ENCODE peak calls at places on chromosomes 4 and X, in ten cellular contexts. M is hepatocyte, H is H1, L is body of pancreas, F is cardiac muscle cell, I is left ventricle myocardium inferior, U is suprapubic skin, P is Panc1, A is spleen, J is psoas muscle. E is an unnamed sample. For H3K4me1, the result is how much of the 10 kb centered on the place peaks cover.

GRCh38 chr4:187782425-187782824 is 213.1 kb upstream of the ZFP42 start:
- DNase-seq in M (no peak), H (no peak), L (no peak), F (no peak), I (no peak), U (no peak), P (no peak), A (no peak), J (no peak), E (no peak)

GRCh38 chr4:175412744-175413143 is 399.3 kb downstream of the GPM6A start:
- DNase-seq in M (no peak), H (no peak), L (no peak), F (peak), I (no peak), U (no peak), P (no peak), A (no peak), J (no peak), E (no peak)

GRCh38 chr4:111798840-111799239 is 346.4 kb upstream of the FAM241A start:
- DNase-seq in M (no peak), H (no peak), L (no peak), F (no peak), I (no peak), U (no peak), P (no peak), A (no peak), J (no peak), E (no peak)

GRCh38 chr4:40372651-40373050 is 37.5 kb downstream of the CHRNA9 start:
- DNase-seq in M (no peak), H (no peak), L (no peak), F (no peak), I (no peak), U (no peak), P (no peak), A (no peak), J (no peak), E (no peak)

GRCh38 chrX:49915352-49916222 is 6.8 kb upstream of the CLCN5 start:
- DNase-seq in M (peak), H (no peak), L (peak), F (peak), I (no peak), U (no peak), P (peak), A (no peak), J (no peak), E (no peak)

GRCh38 chr4:89765966-89766365 is 71.0 kb downstream of the SNCA start:
- DNase-seq in M (no peak), H (no peak), L (peak), F (peak), I (no peak), U (no peak), P (no peak), A (no peak), J (no peak), E (peak)

GRCh38 chrX:121958886-121959285 is 911.5 kb downstream of the GLUD2 start:
- DNase-seq in M (no peak), H (no peak), L (no peak), F (peak), I (no peak), U (no peak), P (no peak), A (no peak), J (no peak), E (no peak)

GRCh38 chrX:56763556-56764152 is 34.6 kb downstream of the NBDY start:
- DNase-seq in M (no peak), H (no peak), L (peak), F (no peak), I (no peak), U (peak), P (no peak), A (peak), J (peak), E (peak)

GRCh38 chr4:76499461-76499860 is 64.4 kb downstream of the SHROOM3 start:
- DNase-seq in M (no peak), H (no peak), L (no peak), F (no peak), I (no peak), U (no peak), P (no peak), A (peak), J (no peak), E (no peak)

GRCh38 chrX:151704023-151704663 is 8.9 kb downstream of the PRRG3 start:
- DNase-seq in M (no peak), H (no peak), L (no peak), F (no peak), I (no peak), U (no peak), P (no peak), A (no peak), J (no peak), E (no peak)

GRCh38 chr4:122151982-122152698 is at the start of gene BLTP1:
- DNase-seq in M (peak), H (peak), L (peak), F (peak), I (peak), U (peak), P (peak), A (peak), J (peak), E (peak)

GRCh38 chr4:99811850-99812249 is 4.8 kb upstream of the DAPP1 start:
- DNase-seq in M (peak), H (no peak), L (peak), F (peak), I (no peak), U (no peak), P (peak), A (no peak), J (no peak), E (peak)

GRCh38 chr4:62410371-62411003 is 1210.4 kb downstream of the ADGRL3 start:
- DNase-seq in M (no peak), H (no peak), L (no peak), F (no peak), I (no peak), U (no peak), P (no peak), A (no peak), J (no peak), E (no peak)

GRCh38 chrX:41981481-41982013 is 58.2 kb upstream of the CASK start:
- DNase-seq in M (no peak), H (no peak), L (no peak), F (no peak), I (no peak), U (no peak), P (no peak), A (no peak), J (no peak), E (no peak)

GRCh38 chr4:8173641-8174242 is 15.1 kb upstream of the ABLIM2 start:
- DNase-seq in M (no peak), H (no peak), L (no peak), F (no peak), I (no peak), U (no peak), P (no peak), A (peak), J (no peak), E (no peak)

GRCh38 chr4:75555294-75556164 is at the start of gene ODAPH:
- DNase-seq in M (peak), H (no peak), L (no peak), F (no peak), I (no peak), U (no peak), P (no peak), A (no peak), J (no peak), E (no peak)

GRCh38 chr4:149630079-149630478 is 185.6 kb downstream of the IQCM start:
- DNase-seq in M (no peak), H (no peak), L (no peak), F (no peak), I (no peak), U (no peak), P (no peak), A (no peak), J (no peak), E (no peak)

GRCh38 chr4:145234086-145234694 is 53.8 kb upstream of the OTUD4 start:
- DNase-seq in M (peak), H (peak), L (peak), F (peak), I (no peak), U (no peak), P (peak), A (no peak), J (no peak), E (no peak)

DNA sequence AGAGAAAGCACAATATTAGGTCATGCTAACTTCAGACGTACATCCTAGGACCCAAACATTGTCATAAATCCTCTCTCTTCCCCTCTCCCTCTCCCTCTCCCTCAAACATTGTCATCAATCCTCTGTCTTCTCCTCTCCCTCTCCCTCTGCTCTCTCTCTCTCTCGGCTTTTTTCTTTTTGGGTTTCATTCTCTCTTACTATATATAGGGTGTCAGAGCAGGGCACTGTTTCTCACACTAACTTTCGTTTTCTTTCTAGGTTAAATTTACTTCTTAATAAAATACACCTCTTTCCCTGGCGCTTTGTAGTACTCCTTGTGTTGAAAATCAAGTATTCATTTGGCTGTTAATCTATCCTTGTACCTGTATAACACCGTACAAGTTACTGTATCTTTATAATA is 37.0 kb upstream of the HERC5 start:
- DNase-seq in M (no peak), H (no peak), L (no peak), F (no peak), I (no peak), U (no peak), P (no peak), A (no peak), J (no peak), E (no peak)
- TF ChIP-seq CTCF in M (no peak), H (no peak), L (no peak), F (no peak), I (no peak), U (no peak), P (no peak), A (no peak), J (no peak), E (no peak)

DNA sequence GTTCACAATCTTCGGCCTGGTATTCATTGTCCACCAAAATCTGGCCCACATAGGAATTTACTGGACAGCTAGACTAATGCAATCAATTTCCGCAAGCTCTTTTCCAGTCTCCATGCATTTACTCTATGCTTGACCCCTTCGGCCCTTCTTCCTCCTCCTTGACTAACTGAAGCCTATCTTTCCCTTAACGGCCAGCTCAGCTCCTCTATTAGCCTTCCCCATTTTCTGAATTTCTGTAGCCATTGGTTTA is 1.2 kb upstream of the PHKA2 start:
- DNase-seq in M (no peak), H (no peak), L (no peak), F (no peak), I (no peak), U (no peak), P (no peak), A (no peak), J (no peak), E (no peak)
- H3K4me1 ChIP-seq in M (under half), H (under half), L (under half), F (under half), I (under half), U (under half), P (under half), A (under half), J (under half), E (under half)

DNA sequence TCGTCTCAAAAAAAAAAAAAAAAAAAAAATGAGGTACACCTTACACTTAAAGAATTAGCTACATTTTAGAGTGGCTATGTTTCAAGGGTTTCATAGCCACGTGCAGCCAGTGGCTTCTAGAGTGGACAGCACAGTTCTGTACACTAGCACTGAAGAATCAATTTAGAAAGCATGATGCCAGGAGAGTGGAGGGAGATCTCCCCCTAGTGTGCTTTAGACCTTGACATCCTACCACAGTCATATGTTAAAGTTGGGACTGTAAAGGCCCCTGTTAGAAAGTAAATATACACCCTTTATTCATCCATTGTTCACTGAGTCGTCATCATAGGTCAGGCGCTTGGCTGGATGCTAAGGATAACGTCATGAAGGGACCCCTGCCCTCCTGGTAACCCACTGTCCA is 179.4 kb downstream of the QDPR start:
- DNase-seq in M (no peak), H (no peak), L (no peak), F (no peak), I (no peak), U (no peak), P (no peak), A (no peak), J (no peak), E (no peak)
- TF ChIP-seq CTCF in M (no peak), H (peak), L (no peak), F (no peak), I (no peak), U (no peak), P (no peak), A (no peak), J (no peak), E (no peak)

DNA sequence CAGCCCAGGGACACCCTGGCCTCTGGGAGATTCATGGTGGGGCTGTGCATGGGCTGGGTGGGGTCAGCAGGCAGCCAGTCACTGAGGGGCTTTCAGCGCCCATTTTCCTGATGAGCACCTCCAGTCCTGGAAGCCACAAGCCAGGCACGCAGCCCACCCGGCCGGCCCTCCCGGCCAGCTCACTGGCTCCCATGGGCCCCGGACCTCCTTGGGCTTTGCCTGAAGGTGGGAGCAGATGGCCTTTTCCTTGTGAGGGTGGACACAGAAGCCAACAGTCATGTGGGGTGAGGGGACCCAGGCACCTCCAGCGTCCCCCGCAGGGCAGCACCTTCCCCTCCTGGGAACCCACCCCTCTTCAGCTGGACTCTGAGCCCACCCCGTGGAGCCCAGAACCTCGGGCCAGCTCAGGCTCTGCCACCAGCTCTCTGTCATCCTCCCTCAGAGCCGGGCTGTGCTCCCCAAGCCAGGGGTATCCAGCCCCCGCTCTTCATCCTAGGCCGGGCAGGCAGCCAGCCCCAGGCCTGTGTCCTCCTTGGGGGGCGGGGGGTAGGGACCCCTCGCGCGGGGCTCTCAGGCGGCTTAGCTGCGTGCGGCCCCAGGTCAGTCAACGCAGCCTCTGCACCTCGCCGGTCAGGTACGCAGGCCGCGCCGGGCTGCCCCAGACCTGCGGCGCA is 798 bp upstream of the FGFR3 start:
- DNase-seq in M (no peak), H (no peak), L (no peak), F (no peak), I (no peak), U (no peak), P (no peak), A (no peak), J (no peak), E (no peak)
- H3K4me1 ChIP-seq in M (under half), H (under half), L (under half), F (under half), I (under half), U (half or more), P (under half), A (under half), J (under half), E (under half)

GRCh38 chrX:104670051-104670450 is 104.1 kb downstream of the IL1RAPL2 start:
- DNase-seq in M (no peak), H (no peak), L (peak), F (no peak), I (no peak), U (no peak), P (no peak), A (no peak), J (no peak), E (no peak)
- TF ChIP-seq CTCF in M (no peak), H (no peak), L (no peak), F (no peak), I (no peak), U (no peak), P (no peak), A (no peak), J (no peak), E (no peak)

GRCh38 chr4:83040269-83040668 is 5.3 kb downstream of the COPS4 start:
- DNase-seq in M (no peak), H (no peak), L (no peak), F (no peak), I (no peak), U (no peak), P (no peak), A (no peak), J (no peak), E (no peak)

GRCh38 chr4:83046693-83047473 is 11.9 kb downstream of the COPS4 start:
- DNase-seq in M (no peak), H (no peak), L (peak), F (no peak), I (no peak), U (no peak), P (no peak), A (no peak), J (no peak), E (no peak)

GRCh38 chr4:83043801-83044407 is 8.9 kb downstream of the COPS4 start:
- DNase-seq in M (no peak), H (no peak), L (no peak), F (peak), I (no peak), U (no peak), P (no peak), A (no peak), J (no peak), E (no peak)
- H3K4me1 ChIP-seq in M (under half), H (under half), L (under half), F (under half), I (under half), U (under half), P (under half), A (under half), J (under half), E (under half)

DNA sequence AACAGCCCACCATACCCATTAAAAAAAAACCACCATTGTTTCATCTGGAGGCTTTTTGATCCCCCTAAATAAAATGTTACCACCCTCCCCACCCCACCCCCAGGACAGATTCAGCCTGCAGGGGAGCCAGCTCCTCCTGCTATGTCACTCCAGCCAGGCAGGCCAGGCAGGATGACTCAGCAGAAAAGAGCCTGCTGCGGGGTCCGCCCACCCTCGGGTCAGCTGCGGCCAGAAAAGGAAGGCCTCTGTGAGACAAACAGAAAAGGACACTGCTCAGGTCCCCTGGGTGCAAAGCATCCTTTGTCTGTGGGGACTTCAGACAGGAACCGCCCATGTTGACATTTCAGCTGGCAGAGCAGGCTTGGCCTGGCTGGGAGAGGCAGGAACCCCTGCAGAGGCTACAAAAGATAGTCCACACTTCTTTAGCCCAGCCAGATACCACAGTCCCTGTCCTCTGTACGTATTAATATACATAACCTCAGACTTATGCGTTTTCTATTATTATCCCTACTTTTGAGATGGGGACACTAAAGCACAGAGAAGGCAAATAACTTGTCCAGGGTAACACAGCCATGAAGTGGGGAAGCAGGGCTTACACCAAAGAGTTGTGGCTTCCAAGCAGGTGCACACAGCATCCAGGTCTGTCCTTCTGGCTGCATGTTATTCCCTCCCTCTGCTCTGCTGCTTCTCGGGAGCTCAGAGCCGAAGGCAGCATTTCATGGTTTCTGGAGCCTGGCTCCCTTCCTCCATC is 147.7 kb downstream of the CPEB2 start:
- DNase-seq in M (peak), H (no peak), L (peak), F (peak), I (peak), U (peak), P (no peak), A (peak), J (peak), E (peak)
- TF ChIP-seq CTCF in M (peak), H (no peak), L (no peak), F (peak), I (peak), U (no peak), P (no peak), A (no peak), J (no peak), E (no peak)

GRCh38 chr4:3775576-3775975 is 9.4 kb downstream of the ADRA2C start:
- DNase-seq in M (no peak), H (no peak), L (no peak), F (no peak), I (no peak), U (no peak), P (no peak), A (no peak), J (no peak), E (no peak)

GRCh38 chr4:3775011-3775410 is 8.8 kb downstream of the ADRA2C start:
- DNase-seq in M (no peak), H (no peak), L (no peak), F (no peak), I (no peak), U (no peak), P (no peak), A (no peak), J (no peak), E (no peak)

GRCh38 chr4:3777033-3777390 is 10.8 kb downstream of the ADRA2C start:
- DNase-seq in M (no peak), H (no peak), L (no peak), F (no peak), I (no peak), U (no peak), P (no peak), A (no peak), J (no peak), E (no peak)

GRCh38 chr4:3777669-3778068 is 11.5 kb downstream of the ADRA2C start:
- DNase-seq in M (no peak), H (no peak), L (no peak), F (no peak), I (no peak), U (no peak), P (no peak), A (no peak), J (no peak), E (no peak)

GRCh38 chr4:3776166-3777032 is 10.2 kb downstream of the ADRA2C start:
- DNase-seq in M (no peak), H (no peak), L (no peak), F (no peak), I (no peak), U (no peak), P (no peak), A (no peak), J (no peak), E (no peak)
- H3K4me1 ChIP-seq in M (under half), H (under half), L (under half), F (under half), I (under half), U (under half), P (under half), A (under half), J (under half), E (under half)

DNA sequence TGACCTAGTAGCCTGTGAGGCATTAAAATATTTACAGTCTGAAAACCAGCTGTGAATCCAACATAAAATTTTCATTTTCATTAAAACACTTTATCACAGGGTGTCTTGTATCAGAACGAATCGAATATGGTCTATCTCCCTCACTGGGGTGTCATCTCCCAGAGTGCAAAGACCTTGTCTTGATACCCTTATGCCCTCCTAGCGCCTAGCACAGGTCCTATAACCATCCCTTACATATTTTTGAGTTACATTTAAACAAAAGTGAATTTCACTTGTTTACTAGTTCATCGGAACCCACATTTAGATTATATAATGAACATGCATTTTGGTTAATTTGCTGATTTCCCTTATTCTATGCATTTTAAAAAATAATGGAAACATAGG is 14.0 kb downstream of the DIPK2B start:
- DNase-seq in M (no peak), H (no peak), L (no peak), F (no peak), I (no peak), U (no peak), P (no peak), A (no peak), J (no peak), E (no peak)
- TF ChIP-seq CTCF in M (no peak), H (no peak), L (no peak), F (no peak), I (no peak), U (no peak), P (no peak), A (no peak), J (no peak), E (no peak)

GRCh38 chr4:23878912-23879732 is 10.7 kb downstream of the PPARGC1A start:
- DNase-seq in M (peak), H (no peak), L (no peak), F (peak), I (no peak), U (no peak), P (no peak), A (no peak), J (no peak), E (no peak)
- H3K4me1 ChIP-seq in M (under half), H (under half), L (under half), F (half or more), I (half or more), U (under half), P (under half), A (under half), J (half or more), E (under half)